ENCODE peak calls at places on chromosome X, in eight cellular contexts. E, Z, O, P, B, I, J and X are unnamed samples.

GRCh38 chrX:106363214-106363613 is 195.1 kb downstream of the PWWP3B start:
- DNase-seq in E (no peak), Z (no peak), O (no peak), P (no peak), B (no peak), I (no peak), J (no peak), X (no peak)

GRCh38 chrX:72479324-72480274 is 93.0 kb downstream of the HDAC8 start:
- DNase-seq in E (no peak), Z (no peak), O (no peak), P (no peak), B (no peak), I (no peak), J (no peak), X (no peak)

GRCh38 chrX:1244164-1245076 is 24.2 kb upstream of the CSF2RA start:
- DNase-seq in E (peak), Z (no peak), O (no peak), P (no peak), B (no peak), I (no peak), J (no peak), X (no peak)

GRCh38 chrX:24799565-24799964 is 105.8 kb downstream of the POLA1 start:
- DNase-seq in E (no peak), Z (no peak), O (no peak), P (no peak), B (no peak), I (no peak), J (no peak), X (no peak)

GRCh38 chrX:65463550-65463949 is 71.0 kb downstream of the LAS1L start:
- DNase-seq in E (peak), Z (peak), O (no peak), P (no peak), B (peak), I (no peak), J (no peak), X (no peak)

GRCh38 chrX:71541546-71542022 is 8.7 kb downstream of the OGT start:
- DNase-seq in E (no peak), Z (peak), O (no peak), P (no peak), B (peak), I (peak), J (no peak), X (peak)

GRCh38 chrX:46803140-46803539 is 33.7 kb upstream of the RP2 start:
- DNase-seq in E (no peak), Z (no peak), O (no peak), P (no peak), B (peak), I (no peak), J (no peak), X (no peak)

GRCh38 chrX:78746496-78746895 is 1.0 kb upstream of the LPAR4 start:
- DNase-seq in E (peak), Z (no peak), O (no peak), P (no peak), B (no peak), I (no peak), J (no peak), X (no peak)

GRCh38 chrX:13506574-13506973 is 62.8 kb upstream of the EGFL6 start:
- DNase-seq in E (peak), Z (peak), O (no peak), P (no peak), B (peak), I (no peak), J (peak), X (peak)

GRCh38 chrX:1453951-1454785 is 1.5 kb upstream of the ASMTL start:
- DNase-seq in E (peak), Z (peak), O (peak), P (no peak), B (peak), I (peak), J (peak), X (peak)

GRCh38 chrX:81114757-81115156 is 87.0 kb downstream of the HMGN5 start:
- DNase-seq in E (no peak), Z (no peak), O (no peak), P (no peak), B (no peak), I (no peak), J (no peak), X (no peak)